ENCODE peak calls at places on chromosomes 16 and 17, in ten cellular contexts. One of them, this sample, is unnamed.

GRCh38 chr16:24731722-24732419 is 2.4 kb downstream of the TNRC6A start:
- DNase-seq in T-helper 1 cell: no peak
- DNase-seq in MG63: no peak
- DNase-seq in HuH-7: no peak
- DNase-seq in germinal center: no peak
- DNase-seq in mucosa of descending colon: peak; percentile 29
- DNase-seq in foreskin keratinocyte: no peak
- DNase-seq in GM03348: no peak
- DNase-seq in HTR-8/SVneo: no peak
- DNase-seq in effector CD4-positive, alpha-beta T cell: no peak
- DNase-seq in this sample: no peak

GRCh38 chr16:11161974-11162373 is 94.0 kb downstream of the SOCS1 start:
- DNase-seq in T-helper 1 cell: no peak
- DNase-seq in MG63: no peak
- DNase-seq in HuH-7: no peak
- DNase-seq in germinal center: no peak
- DNase-seq in mucosa of descending colon: no peak
- DNase-seq in foreskin keratinocyte: no peak
- DNase-seq in GM03348: no peak
- DNase-seq in HTR-8/SVneo: no peak
- DNase-seq in effector CD4-positive, alpha-beta T cell: no peak
- DNase-seq in this sample: no peak

GRCh38 chr16:69865701-69866100 is 85.4 kb upstream of the CLEC18A start:
- DNase-seq in T-helper 1 cell: no peak
- DNase-seq in MG63: no peak
- DNase-seq in HuH-7: peak; percentile 37
- DNase-seq in germinal center: no peak
- DNase-seq in mucosa of descending colon: no peak
- DNase-seq in foreskin keratinocyte: no peak
- DNase-seq in GM03348: peak; percentile 44
- DNase-seq in HTR-8/SVneo: peak; percentile 64
- DNase-seq in effector CD4-positive, alpha-beta T cell: no peak
- DNase-seq in this sample: peak; percentile 45

GRCh38 chr17:1905190-1905919 is 75.5 kb downstream of the RPA1 start:
- DNase-seq in T-helper 1 cell: no peak
- DNase-seq in MG63: no peak
- DNase-seq in HuH-7: no peak
- DNase-seq in germinal center: no peak
- DNase-seq in mucosa of descending colon: peak; percentile 18
- DNase-seq in foreskin keratinocyte: no peak
- DNase-seq in GM03348: no peak
- DNase-seq in HTR-8/SVneo: no peak
- DNase-seq in effector CD4-positive, alpha-beta T cell: no peak
- DNase-seq in this sample: peak; percentile 46

GRCh38 chr16:12150600-12150999 is 174.1 kb downstream of the SNX29 start:
- DNase-seq in T-helper 1 cell: no peak
- DNase-seq in MG63: no peak
- DNase-seq in HuH-7: no peak
- DNase-seq in germinal center: no peak
- DNase-seq in mucosa of descending colon: no peak
- DNase-seq in foreskin keratinocyte: no peak
- DNase-seq in GM03348: no peak
- DNase-seq in HTR-8/SVneo: no peak
- DNase-seq in effector CD4-positive, alpha-beta T cell: no peak
- DNase-seq in this sample: no peak

GRCh38 chr16:84055801-84056634 is 13.4 kb upstream of the SLC38A8 start:
- DNase-seq in T-helper 1 cell: no peak
- DNase-seq in MG63: no peak
- DNase-seq in HuH-7: no peak
- DNase-seq in germinal center: no peak
- DNase-seq in mucosa of descending colon: no peak
- DNase-seq in foreskin keratinocyte: no peak
- DNase-seq in GM03348: no peak
- DNase-seq in HTR-8/SVneo: no peak
- DNase-seq in effector CD4-positive, alpha-beta T cell: no peak
- DNase-seq in this sample: peak; percentile 82

GRCh38 chr16:69890891-69891282 is 60.2 kb upstream of the CLEC18A start:
- DNase-seq in T-helper 1 cell: no peak
- DNase-seq in MG63: no peak
- DNase-seq in HuH-7: no peak
- DNase-seq in germinal center: no peak
- DNase-seq in mucosa of descending colon: no peak
- DNase-seq in foreskin keratinocyte: no peak
- DNase-seq in GM03348: peak; percentile 15
- DNase-seq in HTR-8/SVneo: no peak
- DNase-seq in effector CD4-positive, alpha-beta T cell: no peak
- DNase-seq in this sample: no peak

GRCh38 chr16:31002252-31002700 is 8.2 kb downstream of the STX1B start:
- DNase-seq in T-helper 1 cell: no peak
- DNase-seq in MG63: no peak
- DNase-seq in HuH-7: no peak
- DNase-seq in germinal center: no peak
- DNase-seq in mucosa of descending colon: no peak
- DNase-seq in foreskin keratinocyte: peak; percentile 56
- DNase-seq in GM03348: no peak
- DNase-seq in HTR-8/SVneo: no peak
- DNase-seq in effector CD4-positive, alpha-beta T cell: no peak
- DNase-seq in this sample: peak; percentile 46

GRCh38 chr17:78330570-78331224 is 29.2 kb downstream of the SOCS3 start:
- DNase-seq in T-helper 1 cell: no peak
- DNase-seq in MG63: peak; percentile 99
- DNase-seq in HuH-7: no peak
- DNase-seq in germinal center: no peak
- DNase-seq in mucosa of descending colon: no peak
- DNase-seq in foreskin keratinocyte: no peak
- DNase-seq in GM03348: no peak
- DNase-seq in HTR-8/SVneo: no peak
- DNase-seq in effector CD4-positive, alpha-beta T cell: no peak
- DNase-seq in this sample: no peak

GRCh38 chr16:30184430-30185140 is 1.2 kb downstream of the CORO1A start:
- DNase-seq in T-helper 1 cell: no peak
- DNase-seq in MG63: no peak
- DNase-seq in HuH-7: no peak
- DNase-seq in germinal center: peak; percentile 43
- DNase-seq in mucosa of descending colon: peak; percentile 42
- DNase-seq in foreskin keratinocyte: no peak
- DNase-seq in GM03348: no peak
- DNase-seq in HTR-8/SVneo: no peak
- DNase-seq in effector CD4-positive, alpha-beta T cell: peak; percentile 39
- DNase-seq in this sample: no peak

GRCh38 chr16:3673676-3674377 is 19.3 kb downstream of the DNASE1 start:
- DNase-seq in T-helper 1 cell: no peak
- DNase-seq in MG63: no peak
- DNase-seq in HuH-7: no peak
- DNase-seq in germinal center: no peak
- DNase-seq in mucosa of descending colon: no peak
- DNase-seq in foreskin keratinocyte: no peak
- DNase-seq in GM03348: no peak
- DNase-seq in HTR-8/SVneo: no peak
- DNase-seq in effector CD4-positive, alpha-beta T cell: no peak
- DNase-seq in this sample: peak; percentile 41

GRCh38 chr16:630815-631405 is at the start of gene WFIKKN1:
- DNase-seq in T-helper 1 cell: no peak
- DNase-seq in MG63: no peak
- DNase-seq in HuH-7: no peak
- DNase-seq in germinal center: no peak
- DNase-seq in mucosa of descending colon: peak; percentile 76
- DNase-seq in foreskin keratinocyte: no peak
- DNase-seq in GM03348: peak; percentile 36
- DNase-seq in HTR-8/SVneo: no peak
- DNase-seq in effector CD4-positive, alpha-beta T cell: no peak
- DNase-seq in this sample: peak; percentile 70

GRCh38 chr16:66551362-66551761 is 1.0 kb upstream of the CKLF start:
- DNase-seq in T-helper 1 cell: peak; percentile 78
- DNase-seq in MG63: peak; percentile 57
- DNase-seq in HuH-7: peak; percentile 71
- DNase-seq in germinal center: peak; percentile 69
- DNase-seq in mucosa of descending colon: peak; percentile 59
- DNase-seq in foreskin keratinocyte: no peak
- DNase-seq in GM03348: peak; percentile 40
- DNase-seq in HTR-8/SVneo: peak; percentile 63
- DNase-seq in effector CD4-positive, alpha-beta T cell: peak; percentile 56
- DNase-seq in this sample: peak; percentile 42

GRCh38 chr17:78313735-78314648 is 45.9 kb downstream of the SOCS3 start:
- DNase-seq in T-helper 1 cell: peak; percentile 82
- DNase-seq in MG63: peak; percentile 87
- DNase-seq in HuH-7: peak; percentile 93
- DNase-seq in germinal center: peak; percentile 80
- DNase-seq in mucosa of descending colon: peak; percentile 96
- DNase-seq in foreskin keratinocyte: peak; percentile 82
- DNase-seq in GM03348: peak; percentile 91
- DNase-seq in HTR-8/SVneo: peak; percentile 81
- DNase-seq in effector CD4-positive, alpha-beta T cell: peak; percentile 47
- DNase-seq in this sample: peak; percentile 86

GRCh38 chr16:69150146-69150865 is 17.9 kb downstream of the UTP4 start:
- DNase-seq in T-helper 1 cell: peak; percentile 61
- DNase-seq in MG63: no peak
- DNase-seq in HuH-7: peak; percentile 64
- DNase-seq in germinal center: peak; percentile 69
- DNase-seq in mucosa of descending colon: no peak
- DNase-seq in foreskin keratinocyte: peak; percentile 40
- DNase-seq in GM03348: peak; percentile 79
- DNase-seq in HTR-8/SVneo: peak; percentile 76
- DNase-seq in effector CD4-positive, alpha-beta T cell: peak; percentile 45
- DNase-seq in this sample: peak; percentile 65

GRCh38 chr17:1519678-1520077 is 3.3 kb upstream of the INPP5K start:
- DNase-seq in T-helper 1 cell: no peak
- DNase-seq in MG63: no peak
- DNase-seq in HuH-7: no peak
- DNase-seq in germinal center: no peak
- DNase-seq in mucosa of descending colon: no peak
- DNase-seq in foreskin keratinocyte: no peak
- DNase-seq in GM03348: no peak
- DNase-seq in HTR-8/SVneo: no peak
- DNase-seq in effector CD4-positive, alpha-beta T cell: no peak
- DNase-seq in this sample: no peak

GRCh38 chr17:72422505-72423285 is 301.9 kb downstream of the SOX9 start:
- DNase-seq in T-helper 1 cell: no peak
- DNase-seq in MG63: peak; percentile 96
- DNase-seq in HuH-7: no peak
- DNase-seq in germinal center: peak; percentile 24
- DNase-seq in mucosa of descending colon: peak; percentile 53
- DNase-seq in foreskin keratinocyte: peak; percentile 67
- DNase-seq in GM03348: peak; percentile 80
- DNase-seq in HTR-8/SVneo: peak; percentile 94
- DNase-seq in effector CD4-positive, alpha-beta T cell: no peak
- DNase-seq in this sample: peak; percentile 76

GRCh38 chr17:9928601-9929341 is 23.7 kb upstream of the RCVRN start:
- DNase-seq in T-helper 1 cell: no peak
- DNase-seq in MG63: peak; percentile 65
- DNase-seq in HuH-7: peak; percentile 33
- DNase-seq in germinal center: no peak
- DNase-seq in mucosa of descending colon: no peak
- DNase-seq in foreskin keratinocyte: peak; percentile 45
- DNase-seq in GM03348: peak; percentile 75
- DNase-seq in HTR-8/SVneo: peak; percentile 75
- DNase-seq in effector CD4-positive, alpha-beta T cell: no peak
- DNase-seq in this sample: peak; percentile 75

GRCh38 chr17:50180066-50180465 is 14.3 kb downstream of the SGCA start:
- DNase-seq in T-helper 1 cell: no peak
- DNase-seq in MG63: no peak
- DNase-seq in HuH-7: no peak
- DNase-seq in germinal center: no peak
- DNase-seq in mucosa of descending colon: no peak
- DNase-seq in foreskin keratinocyte: no peak
- DNase-seq in GM03348: no peak
- DNase-seq in HTR-8/SVneo: no peak
- DNase-seq in effector CD4-positive, alpha-beta T cell: no peak
- DNase-seq in this sample: no peak

GRCh38 chr16:77298638-77299360 is 99.6 kb downstream of the SYCE1L start:
- DNase-seq in T-helper 1 cell: no peak
- DNase-seq in MG63: peak; percentile 86
- DNase-seq in HuH-7: no peak
- DNase-seq in germinal center: no peak
- DNase-seq in mucosa of descending colon: no peak
- DNase-seq in foreskin keratinocyte: peak; percentile 82
- DNase-seq in GM03348: peak; percentile 85
- DNase-seq in HTR-8/SVneo: peak; percentile 78
- DNase-seq in effector CD4-positive, alpha-beta T cell: no peak
- DNase-seq in this sample: peak; percentile 39

GRCh38 chr17:74514632-74515035 is 16.6 kb downstream of the CD300LB start:
- DNase-seq in T-helper 1 cell: no peak
- DNase-seq in MG63: peak; percentile 17
- DNase-seq in HuH-7: no peak
- DNase-seq in germinal center: no peak
- DNase-seq in mucosa of descending colon: no peak
- DNase-seq in foreskin keratinocyte: no peak
- DNase-seq in GM03348: peak; percentile 8
- DNase-seq in HTR-8/SVneo: no peak
- DNase-seq in effector CD4-positive, alpha-beta T cell: no peak
- DNase-seq in this sample: no peak

This sample was measured in ELF-1.